ENCODE peak calls at places on chromosome 17, in seven cellular contexts. Q is testis, J is uterus, S is A549, I is sigmoid colon, T is transverse colon, K is H1. H is an unnamed sample. For H3K4me1, the result is how much of the 10 kb centered on the place peaks cover.

GRCh38 chr17:13755851-13756250 is 154.1 kb upstream of the HS3ST3A1 start:
- DNase-seq in T (no peak), I (no peak), K (no peak), S (no peak), Q (no peak), J (no peak), H (no peak)

GRCh38 chr17:10318540-10318939 is 54.3 kb downstream of the MYH13 start:
- DNase-seq in I (no peak), T (no peak), K (no peak), S (no peak), J (no peak), Q (no peak), H (no peak)

GRCh38 chr17:2871205-2871604 is 75.0 kb downstream of the RAP1GAP2 start:
- DNase-seq in J (no peak), I (no peak), Q (no peak), T (no peak), S (no peak), K (peak), H (no peak)

GRCh38 chr17:36468903-36469635 is 17.4 kb upstream of the ZNHIT3 start:
- DNase-seq in T (no peak), J (no peak), S (no peak), I (peak), Q (no peak), K (no peak), H (no peak)

GRCh38 chr17:73686126-73686525 is 41.9 kb upstream of the SDK2 start:
- DNase-seq in K (no peak), T (no peak), J (no peak), Q (no peak), S (no peak), I (no peak), H (no peak)

GRCh38 chr17:9401434-9401833 is 174.2 kb downstream of the STX8 start:
- DNase-seq in T (no peak), S (peak), Q (no peak), J (no peak), I (no peak), K (no peak), H (no peak)

GRCh38 chr17:82544431-82545070 is 25.0 kb downstream of the FOXK2 start:
- DNase-seq in J (peak), K (no peak), S (no peak), T (no peak), Q (no peak), I (no peak), H (no peak)

GRCh38 chr17:3826191-3826590 is 19.9 kb downstream of the NCBP3 start:
- DNase-seq in I (no peak), T (no peak), K (no peak), J (no peak), S (no peak), Q (no peak), H (no peak)

GRCh38 chr17:15240617-15241016 is 24.5 kb downstream of the PMP22 start:
- DNase-seq in J (no peak), T (no peak), S (no peak), Q (no peak), I (no peak), K (no peak), H (no peak)

GRCh38 chr17:39763046-39763800 is 25.5 kb downstream of the GRB7 start:
- DNase-seq in I (no peak), Q (no peak), T (no peak), K (no peak), J (no peak), S (no peak), H (no peak)
- H3K27ac ChIP-seq in I (no peak), Q (no peak), T (no peak), K (no peak), J (no peak), S (no peak), H (no peak)

DNA sequence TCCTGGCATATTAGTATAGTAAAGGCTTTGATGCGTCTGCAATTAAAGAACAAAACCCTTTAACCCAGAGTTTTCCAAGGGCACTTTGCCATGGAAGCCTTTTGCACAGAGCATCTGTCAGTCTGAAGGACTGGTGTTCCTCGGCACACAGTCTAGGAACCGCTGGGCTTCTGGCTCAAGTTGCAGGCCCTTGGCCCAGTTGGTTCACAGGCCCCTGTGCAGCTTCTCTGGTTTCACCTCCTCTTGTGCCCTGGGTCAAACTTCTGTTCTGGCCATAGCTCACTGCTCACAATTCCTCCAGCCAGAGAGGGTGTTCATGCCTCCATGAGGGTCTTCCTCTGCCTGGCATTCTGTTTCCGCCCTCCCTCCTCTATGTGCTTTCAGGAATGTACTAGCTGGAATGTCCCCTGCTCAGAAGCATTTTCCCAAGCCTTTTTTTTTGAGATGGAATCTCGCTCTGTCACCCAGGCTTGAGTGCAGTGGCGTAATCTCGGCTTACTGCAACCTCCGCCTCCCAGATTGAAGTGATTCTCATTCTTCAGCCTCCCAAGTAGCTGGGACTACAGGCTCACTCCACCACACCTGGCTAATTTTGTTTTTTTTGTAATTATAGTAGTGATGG is 34.5 kb upstream of the TEX2 start:
- DNase-seq in Q (no peak), S (no peak), K (no peak), J (no peak), I (no peak), T (no peak), H (no peak)
- H3K4me1 ChIP-seq in Q (under half), S (under half), K (under half), J (under half), I (under half), T (under half), H (under half)

DNA sequence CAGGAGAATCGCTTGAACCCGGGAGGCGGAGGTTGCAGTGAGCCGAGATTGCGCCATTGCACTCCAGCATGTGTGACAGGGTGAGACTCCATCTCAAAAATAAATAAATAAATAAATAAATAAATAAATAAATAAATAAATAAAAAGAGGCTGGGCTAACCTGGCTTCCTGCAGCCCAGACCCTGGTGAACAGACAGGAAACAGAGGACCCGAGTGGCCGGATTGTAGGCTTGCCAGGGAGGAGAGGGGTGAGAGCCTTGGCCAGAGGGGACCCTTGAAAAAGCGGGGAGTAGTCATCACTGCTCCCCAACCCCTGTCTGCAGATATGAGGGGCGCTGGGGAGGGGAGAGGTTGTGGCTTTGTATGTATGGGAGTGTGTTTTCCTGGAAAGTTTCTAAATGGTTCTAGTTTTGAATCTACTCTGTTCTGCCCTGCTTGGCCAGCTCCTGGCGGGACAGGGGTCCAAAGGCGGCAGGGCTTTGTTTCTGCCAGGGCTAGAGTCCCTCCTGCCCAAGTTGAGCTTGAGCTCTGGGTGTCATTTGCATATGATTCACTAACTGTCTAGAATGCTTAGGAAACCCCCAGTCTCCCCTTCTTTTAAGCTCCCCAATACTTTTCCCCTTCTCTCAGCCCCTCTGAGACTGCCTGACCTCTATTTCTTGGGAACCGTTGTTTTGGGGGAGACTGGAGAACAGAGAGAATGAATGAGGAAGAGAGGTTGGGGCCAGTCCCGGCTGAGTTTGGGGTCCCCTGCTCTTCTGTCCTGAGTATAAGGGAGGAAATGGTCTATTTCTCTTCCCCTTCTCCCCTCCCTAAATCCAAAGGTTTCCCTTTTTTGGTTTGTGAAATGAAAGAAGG is 16.4 kb downstream of the RARA start:
- DNase-seq in T (no peak), I (no peak), K (no peak), J (no peak), Q (no peak), S (no peak), H (no peak)
- TF ChIP-seq POLR2A in T (no peak), I (no peak), K (no peak), J (no peak), Q (no peak), S (no peak), H (no peak)

GRCh38 chr17:76433693-76434092 is 19.3 kb downstream of the UBE2O start:
- DNase-seq in T (no peak), K (no peak), Q (no peak), J (no peak), I (no peak), S (no peak), H (no peak)

GRCh38 chr17:76434870-76435269 is 18.1 kb downstream of the UBE2O start:
- DNase-seq in K (no peak), I (no peak), J (no peak), Q (no peak), T (no peak), S (no peak), H (no peak)

GRCh38 chr17:76431509-76431908 is 21.4 kb downstream of the UBE2O start:
- DNase-seq in K (no peak), J (no peak), I (no peak), Q (no peak), S (no peak), T (no peak), H (no peak)

GRCh38 chr17:76432712-76433336 is 20.1 kb downstream of the UBE2O start:
- DNase-seq in I (no peak), Q (no peak), T (no peak), J (no peak), S (no peak), K (no peak), H (no peak)

GRCh38 chr17:76432004-76432403 is 20.9 kb downstream of the UBE2O start:
- DNase-seq in T (no peak), S (no peak), J (no peak), K (no peak), Q (no peak), I (no peak), H (no peak)
- H3K27ac ChIP-seq in T (no peak), S (no peak), J (no peak), K (no peak), Q (no peak), I (no peak), H (no peak)

GRCh38 chr17:76725580-76726230 is 701 bp downstream of the JMJD6 start:
- DNase-seq in K (no peak), I (peak), T (peak), S (peak), Q (peak), J (peak), H (peak)
- H3K4me1 ChIP-seq in K (under half), I (half or more), T (under half), S (under half), Q (under half), J (under half), H (under half)

GRCh38 chr17:44079877-44080821 is 9.6 kb downstream of the G6PC3 start:
- DNase-seq in K (no peak), Q (no peak), S (no peak), T (no peak), J (no peak), I (no peak), H (no peak)
- TF ChIP-seq POLR2A in K (no peak), Q (no peak), S (no peak), T (no peak), J (no peak), I (no peak), H (no peak)

GRCh38 chr17:81379523-81379942 is 15.7 kb upstream of the BAHCC1 start:
- DNase-seq in Q (no peak), I (no peak), T (peak), S (no peak), J (no peak), K (no peak), H (no peak)

GRCh38 chr17:81374890-81375289 is 20.4 kb upstream of the BAHCC1 start:
- DNase-seq in Q (no peak), T (no peak), K (no peak), I (no peak), S (no peak), J (no peak), H (no peak)

GRCh38 chr17:81380117-81380516 is 15.1 kb upstream of the BAHCC1 start:
- DNase-seq in Q (no peak), K (no peak), S (no peak), I (no peak), J (no peak), T (no peak), H (no peak)

GRCh38 chr17:81378941-81379511 is 16.2 kb upstream of the BAHCC1 start:
- DNase-seq in K (no peak), J (no peak), Q (no peak), I (no peak), S (no peak), T (no peak), H (no peak)

GRCh38 chr17:81376946-81377733 is 18.1 kb upstream of the BAHCC1 start:
- DNase-seq in T (no peak), I (no peak), Q (no peak), J (no peak), S (no peak), K (no peak), H (no peak)
- H3K27ac ChIP-seq in T (no peak), I (no peak), Q (no peak), J (no peak), S (no peak), K (no peak), H (no peak)

H was measured in Peyer's patch.